ENCODE peak calls at places on chromosome 22, in four cellular contexts. I is lower leg skin, Z is mammary epithelial cell, M is A549. A is an unnamed sample.

GRCh38 chr22:49351761-49352221 is 475.9 kb downstream of the BRD1 start:
- DNase-seq in I (peak), M (no peak), Z (no peak), A (no peak)

GRCh38 chr22:24426859-24427499 is 420 bp upstream of the ADORA2A start:
- DNase-seq in Z (no peak), I (no peak), M (no peak), A (no peak)

GRCh38 chr22:48240935-48241230 is 1478.4 kb downstream of the TBC1D22A start:
- DNase-seq in M (no peak), I (peak), Z (no peak), A (no peak)

GRCh38 chr22:42648368-42649260 is 578 bp downstream of the CYB5R3 start:
- DNase-seq in I (peak), M (peak), Z (peak), A (peak)

GRCh38 chr22:17342361-17342760 is 26.9 kb upstream of the CECR2 start:
- DNase-seq in Z (no peak), I (no peak), M (no peak), A (no peak)

GRCh38 chr22:48096846-48097665 is 1334.6 kb downstream of the TBC1D22A start:
- DNase-seq in Z (no peak), M (no peak), I (peak), A (no peak)

GRCh38 chr22:38266120-38266519 is 6.7 kb downstream of the TMEM184B start:
- DNase-seq in M (no peak), I (no peak), Z (no peak), A (no peak)

GRCh38 chr22:42134033-42135020 is 3.7 kb upstream of the CYP2D6 start:
- DNase-seq in M (no peak), I (peak), Z (no peak), A (no peak)

GRCh38 chr22:43945632-43946390 is 9.4 kb upstream of the SAMM50 start:
- DNase-seq in M (peak), Z (peak), I (no peak), A (peak)

GRCh38 chr22:39362271-39362670 is 12.5 kb downstream of the SYNGR1 start:
- DNase-seq in M (no peak), Z (no peak), I (no peak), A (no peak)

GRCh38 chr22:27844656-27845602 is 43.4 kb upstream of the MN1 start:
- DNase-seq in Z (no peak), I (no peak), M (no peak), A (no peak)

DNA sequence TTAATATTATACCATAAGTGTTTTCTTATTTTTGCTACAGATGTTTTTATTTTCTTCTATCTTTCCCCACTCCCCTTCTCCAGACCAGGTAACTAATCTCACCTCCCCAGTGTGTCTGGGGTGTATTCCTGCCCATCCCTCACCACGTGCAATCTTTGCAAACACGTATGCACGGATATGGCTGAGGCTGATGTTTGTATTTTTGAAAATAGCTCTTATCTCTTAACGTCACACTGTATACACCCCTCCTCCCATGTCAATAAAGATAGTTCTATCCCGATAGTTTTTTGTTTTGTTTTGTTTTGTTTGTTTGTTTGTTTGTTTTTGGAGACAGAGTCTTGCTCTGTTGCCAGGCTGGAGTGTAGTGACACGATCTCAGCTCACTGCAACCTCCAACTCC is 127.5 kb downstream of the FBXO7 start:
- DNase-seq in Z (no peak), I (no peak), M (no peak), A (no peak)
- TF ChIP-seq CTCF in Z (no peak), I (no peak), M (no peak), A (no peak)

GRCh38 chr22:20747223-20747622 is 26.7 kb upstream of the SERPIND1 start:
- DNase-seq in M (no peak), I (no peak), Z (no peak), A (no peak)
- TF ChIP-seq CTCF in M (no peak), I (no peak), Z (no peak), A (no peak)

GRCh38 chr22:46902998-46903916 is 140.8 kb downstream of the TBC1D22A start:
- DNase-seq in Z (no peak), M (no peak), I (peak), A (no peak)
- TF ChIP-seq CTCF in Z (no peak), M (no peak), I (no peak), A (no peak)

DNA sequence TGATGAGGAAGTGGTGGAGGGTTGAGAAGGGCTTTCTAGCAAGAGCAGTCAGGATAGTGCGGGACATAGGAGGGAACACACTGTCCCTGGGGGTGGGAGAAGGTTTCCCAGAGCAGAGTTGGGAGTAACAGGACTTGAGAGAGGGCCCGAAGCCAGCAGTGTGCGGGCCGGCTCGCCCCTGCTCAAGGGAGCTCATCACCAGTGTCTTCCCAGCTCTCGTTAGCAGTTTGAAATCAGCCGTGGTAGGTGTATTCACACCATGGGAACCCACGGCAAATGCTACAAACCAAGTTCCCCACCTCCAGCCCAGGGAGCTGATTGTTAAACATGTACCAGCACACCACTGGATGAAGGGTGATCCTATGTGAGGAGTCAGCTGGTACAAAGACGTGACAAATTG is 66.2 kb upstream of the EIF3D start:
- DNase-seq in M (no peak), I (no peak), Z (no peak), A (no peak)
- TF ChIP-seq CTCF in M (no peak), I (no peak), Z (no peak), A (no peak)

DNA sequence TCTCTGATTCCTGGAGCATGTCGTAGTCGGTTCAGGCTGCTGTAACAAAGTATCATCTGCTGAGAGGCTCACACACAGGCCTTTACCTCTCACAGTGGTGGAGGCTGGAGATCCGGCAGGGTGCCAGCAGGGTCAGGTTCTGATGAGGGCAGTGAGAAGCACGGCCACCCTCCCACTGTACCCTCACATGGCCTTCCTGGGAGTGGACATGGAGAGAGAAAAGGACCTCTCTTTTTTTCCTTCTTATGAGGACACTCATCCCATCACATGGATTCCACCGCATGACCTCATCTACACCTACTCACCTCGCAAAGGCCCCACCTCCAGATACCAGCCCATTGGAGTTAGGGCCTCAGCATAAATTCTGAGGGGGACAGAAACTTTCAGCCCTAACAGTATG is 99.5 kb downstream of the BCR start:
- DNase-seq in Z (peak), M (no peak), I (peak), A (no peak)
- TF ChIP-seq CTCF in Z (no peak), M (no peak), I (no peak), A (no peak)

DNA sequence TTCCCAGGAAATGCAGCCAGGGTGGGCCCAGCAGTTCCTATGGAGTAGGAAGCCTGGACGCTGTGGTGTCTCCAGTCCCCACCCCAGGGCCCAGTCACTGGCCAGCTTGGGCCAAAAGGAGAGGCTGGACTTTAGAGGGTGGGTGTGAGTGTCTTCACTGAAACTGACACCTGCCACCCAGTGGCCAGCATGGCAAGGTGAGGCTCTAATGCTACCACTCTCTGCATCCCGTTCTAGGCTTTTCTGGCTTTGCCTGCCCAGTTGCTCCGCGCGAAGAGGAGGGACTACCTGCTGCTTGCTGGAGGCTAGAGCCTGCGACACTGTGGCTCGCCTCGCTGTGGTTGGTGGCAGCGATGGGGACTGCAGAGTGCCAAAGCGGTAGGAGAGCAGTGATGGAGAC is 35.4 kb downstream of the C22orf42 start:
- DNase-seq in M (no peak), I (no peak), Z (no peak), A (no peak)
- TF ChIP-seq CTCF in M (peak), I (no peak), Z (peak), A (no peak)

GRCh38 chr22:31972180-31972579 is 27.8 kb downstream of the YWHAH start:
- DNase-seq in M (no peak), I (no peak), Z (no peak), A (no peak)

GRCh38 chr22:31977939-31978338 is 33.6 kb downstream of the YWHAH start:
- DNase-seq in I (no peak), M (no peak), Z (no peak), A (no peak)

GRCh38 chr22:31980628-31981027 is 36.3 kb downstream of the YWHAH start:
- DNase-seq in Z (no peak), M (no peak), I (peak), A (no peak)

GRCh38 chr22:31973739-31974138 is 29.4 kb downstream of the YWHAH start:
- DNase-seq in Z (no peak), I (no peak), M (no peak), A (no peak)

DNA sequence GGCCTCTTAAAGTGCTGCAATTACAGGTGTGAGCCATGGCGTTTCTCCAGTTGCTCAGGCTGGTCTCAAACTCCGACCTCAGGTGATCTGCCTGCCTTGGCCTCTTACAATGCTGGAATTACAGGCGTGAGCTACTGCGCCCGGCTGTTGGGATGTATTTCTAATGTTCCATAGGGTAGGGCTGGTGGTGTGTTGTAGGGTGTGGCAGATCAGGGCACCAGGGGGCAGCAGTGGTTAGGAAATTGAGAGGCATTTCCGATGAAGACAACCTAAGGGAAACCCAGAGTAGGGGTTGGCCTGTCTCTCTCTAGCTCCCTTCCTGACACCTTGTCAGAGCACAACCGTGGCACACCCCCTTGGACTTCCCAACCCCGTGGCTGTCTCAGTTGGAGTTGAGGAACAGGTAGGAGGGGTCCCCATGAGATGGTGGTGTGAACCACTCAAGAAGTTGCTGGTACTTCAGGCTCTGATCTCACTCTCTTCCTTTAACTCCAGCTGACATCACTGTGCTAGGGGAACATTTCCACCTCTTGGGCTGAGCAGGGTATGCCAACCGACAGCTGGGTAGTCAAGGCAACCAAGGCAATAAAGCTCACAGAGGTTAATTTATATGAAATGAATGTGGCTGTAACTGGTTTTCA is 32.9 kb downstream of the YWHAH start:
- DNase-seq in M (peak), Z (peak), I (peak), A (peak)
- TF ChIP-seq CTCF in M (peak), Z (peak), I (no peak), A (peak)

GRCh38 chr22:32836286-32836859 is 34.9 kb downstream of the TIMP3 start:
- DNase-seq in Z (no peak), I (no peak), M (peak), A (no peak)
- TF ChIP-seq CTCF in Z (peak), I (no peak), M (peak), A (peak)